ENCODE peak calls at places on chromosomes 2 and 18, in seven cellular contexts. Q is testis, F is WERI-Rb-1, S is HFF-Myc, H is foreskin fibroblast, V is PC-9, E is tibial nerve. I is an unnamed sample.
A peak's percentile ranks its signal among the peaks of the same experiment; 100 is the strongest.

GRCh38 chr2:32427672-32428622 is 71.1 kb downstream of the BIRC6 start:
- DNase-seq in F (peak; percentile 22), H (no peak), S (no peak), Q (no peak), E (no peak), V (no peak), I (no peak)

GRCh38 chr2:30223413-30223874 is 7.9 kb upstream of the LBH start:
- DNase-seq in F (no peak), V (no peak), H (no peak), E (no peak), Q (no peak), S (no peak), I (no peak)

GRCh38 chr2:41930807-41931566 is 116.8 kb upstream of the PKDCC start:
- DNase-seq in E (no peak), F (no peak), H (no peak), S (no peak), V (peak; percentile 98), Q (no peak), I (peak; percentile 55)

GRCh38 chr18:38456253-38456652 is 890.7 kb upstream of the CELF4 start:
- DNase-seq in F (no peak), V (no peak), H (no peak), E (no peak), S (no peak), Q (no peak), I (no peak)

GRCh38 chr18:11733031-11733430 is 44.0 kb downstream of the GNAL start:
- DNase-seq in F (peak; percentile 85), V (peak; percentile 51), H (peak; percentile 40), S (peak; percentile 4), Q (peak; percentile 84), E (peak; percentile 59), I (peak; percentile 82)

GRCh38 chr2:30985493-30986292 is 152.5 kb downstream of the GALNT14 start:
- DNase-seq in Q (no peak), H (no peak), E (no peak), V (no peak), F (no peak), S (no peak), I (no peak)

GRCh38 chr2:196592331-196592911 is 47.1 kb upstream of the CCDC150 start:
- DNase-seq in E (no peak), V (no peak), S (no peak), H (no peak), Q (peak; percentile 49), F (peak; percentile 64), I (peak; percentile 66)

GRCh38 chr2:225334524-225334923 is 65.0 kb upstream of the NYAP2 start:
- DNase-seq in E (no peak), H (no peak), V (no peak), Q (no peak), F (no peak), S (no peak), I (no peak)

GRCh38 chr18:48902023-48902855 is 48.5 kb downstream of the SMAD7 start:
- DNase-seq in Q (peak; percentile 79), S (peak; percentile 43), H (peak; percentile 88), F (no peak), V (peak; percentile 72), E (peak; percentile 56), I (peak; percentile 95)

GRCh38 chr18:76496200-76496890 is 1.3 kb upstream of the ZNF516 start:
- DNase-seq in S (no peak), H (peak; percentile 69), V (peak; percentile 47), Q (peak; percentile 91), F (no peak), E (peak; percentile 62), I (peak; percentile 49)

GRCh38 chr2:117087565-117088291 is 726.8 kb upstream of the DDX18 start:
- DNase-seq in V (no peak), H (no peak), Q (no peak), E (no peak), F (no peak), S (no peak), I (no peak)

GRCh38 chr2:30239308-30240161 is 8.2 kb downstream of the LBH start:
- DNase-seq in E (peak; percentile 53), Q (peak; percentile 75), V (peak; percentile 52), F (peak; percentile 84), S (no peak), H (no peak), I (peak; percentile 58)

GRCh38 chr2:187874786-187875185 is 320.6 kb upstream of the TFPI start:
- DNase-seq in Q (no peak), F (no peak), H (no peak), V (no peak), E (no peak), S (no peak), I (no peak)

GRCh38 chr2:217834744-217835513 is 167.9 kb downstream of the TNS1 start:
- DNase-seq in Q (no peak), S (no peak), V (no peak), E (no peak), H (no peak), F (no peak), I (no peak)

GRCh38 chr2:217838409-217838831 is 164.4 kb downstream of the TNS1 start:
- DNase-seq in V (no peak), F (no peak), S (no peak), H (no peak), E (no peak), Q (no peak), I (no peak)

GRCh38 chr2:217835931-217836881 is 166.6 kb downstream of the TNS1 start:
- DNase-seq in V (no peak), E (peak; percentile 57), H (peak; percentile 82), F (no peak), S (no peak), Q (no peak), I (no peak)

GRCh38 chr2:217837530-217837929 is 165.3 kb downstream of the TNS1 start:
- DNase-seq in V (no peak), S (no peak), Q (no peak), H (no peak), E (no peak), F (no peak), I (no peak)

GRCh38 chr2:217837001-217837491 is 165.7 kb downstream of the TNS1 start:
- DNase-seq in S (no peak), E (peak; percentile 77), Q (peak; percentile 39), V (no peak), H (peak; percentile 71), F (no peak), I (no peak)
- TF ChIP-seq CTCF in S (peak; percentile 25), E (peak; percentile 57), Q (no peak), V (no peak), H (peak; percentile 32), F (peak; percentile 14), I (no peak)

GRCh38 chr18:79418642-79419041 is 22.9 kb downstream of the NFATC1 start:
- DNase-seq in S (no peak), F (no peak), H (no peak), V (no peak), Q (no peak), E (no peak), I (no peak)

GRCh38 chr18:79418236-79418635 is 22.5 kb downstream of the NFATC1 start:
- DNase-seq in F (no peak), H (no peak), E (no peak), V (no peak), Q (no peak), S (no peak), I (no peak)

GRCh38 chr18:79416022-79416676 is 20.4 kb downstream of the NFATC1 start:
- DNase-seq in E (no peak), S (no peak), H (no peak), F (no peak), V (no peak), Q (no peak), I (no peak)

GRCh38 chr18:79413901-79414300 is 18.2 kb downstream of the NFATC1 start:
- DNase-seq in S (no peak), E (no peak), Q (no peak), F (no peak), V (no peak), H (no peak), I (no peak)

GRCh38 chr18:79416677-79417052 is 20.9 kb downstream of the NFATC1 start:
- DNase-seq in E (no peak), V (no peak), F (no peak), S (no peak), H (no peak), Q (no peak), I (no peak)
- TF ChIP-seq CTCF in E (no peak), V (no peak), F (no peak), S (no peak), H (no peak), Q (no peak), I (no peak)

GRCh38 chr18:54222922-54223567 is 1.4 kb downstream of the MBD2 start:
- DNase-seq in V (no peak), Q (no peak), S (no peak), E (no peak), H (no peak), F (no peak), I (peak; percentile 34)
- TF ChIP-seq CTCF in V (peak; percentile 56), Q (no peak), S (peak; percentile 11), E (no peak), H (no peak), F (no peak), I (no peak)

GRCh38 chr2:64767670-64768425 is 114.1 kb upstream of the SERTAD2 start:
- DNase-seq in E (peak; percentile 78), H (peak; percentile 90), Q (peak; percentile 94), S (peak; percentile 56), V (peak; percentile 84), F (peak; percentile 93), I (peak; percentile 86)
- TF ChIP-seq CTCF in E (peak; percentile 36), H (no peak), Q (no peak), S (no peak), V (no peak), F (peak; percentile 19), I (no peak)

GRCh38 chr2:235432741-235433520 is 60.9 kb upstream of the AGAP1 start:
- DNase-seq in Q (peak; percentile 24), S (no peak), H (no peak), V (no peak), E (no peak), F (no peak), I (no peak)

GRCh38 chr2:235430366-235431083 is 63.3 kb upstream of the AGAP1 start:
- DNase-seq in H (no peak), E (no peak), V (no peak), Q (peak; percentile 58), F (no peak), S (no peak), I (no peak)

DNA sequence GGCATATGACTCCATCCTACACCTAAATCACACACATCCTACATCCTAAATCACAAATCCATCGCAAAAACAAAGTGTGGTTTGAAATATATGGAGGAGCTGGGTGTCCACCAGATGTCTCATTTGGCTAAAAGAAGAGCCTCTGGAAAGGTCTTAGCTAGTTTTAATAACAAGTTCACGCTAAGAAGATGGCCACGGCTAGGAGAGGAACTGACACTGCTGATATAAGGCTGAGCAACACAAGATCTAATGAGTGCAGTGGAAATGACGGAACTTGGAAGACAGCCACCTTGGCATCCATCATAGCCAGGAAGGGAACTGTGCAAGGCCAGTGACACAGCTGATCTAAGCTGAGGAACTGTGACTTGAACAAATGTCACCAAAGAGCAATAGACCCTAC is 60.0 kb upstream of the AGAP1 start:
- DNase-seq in S (no peak), H (peak; percentile 30), Q (peak; percentile 67), F (no peak), V (no peak), E (peak; percentile 26), I (no peak)
- TF ChIP-seq CTCF in S (no peak), H (no peak), Q (no peak), F (no peak), V (no peak), E (peak; percentile 53), I (no peak)

I was measured in Calu3.